ENCODE peak calls at places on chromosomes 2 and 18, in seven cellular contexts. V is esophagus squamous epithelium; X is CD4-positive, CD25-positive, alpha-beta regulatory T cell; D is colonic mucosa; T is adrenal gland; R is thyroid gland; Q is right cardiac atrium. C is an unnamed sample. For H3K4me1, the result is how much of the 10 kb centered on the place peaks cover.

GRCh38 chr2:98463988-98464771 is 19.5 kb downstream of the INPP4A start:
- DNase-seq in V (no peak), Q (no peak), X (no peak), T (no peak), R (no peak), D (no peak), C (no peak)

GRCh38 chr2:46909153-46909552 is 6.5 kb downstream of the MCFD2 start:
- DNase-seq in Q (no peak), R (peak), T (no peak), V (no peak), X (no peak), D (no peak), C (no peak)

GRCh38 chr18:77103991-77104521 is 28.5 kb downstream of the MBP start:
- DNase-seq in Q (no peak), D (no peak), V (no peak), T (no peak), R (no peak), X (no peak), C (no peak)

GRCh38 chr2:230684222-230685164 is 28.1 kb upstream of the CAB39 start:
- DNase-seq in T (no peak), X (no peak), D (peak), R (no peak), V (no peak), Q (peak), C (no peak)

GRCh38 chr2:86223098-86223681 is 23.9 kb downstream of the MRPL35 start:
- DNase-seq in V (no peak), Q (peak), T (peak), R (no peak), D (peak), X (no peak), C (no peak)

GRCh38 chr2:23703037-23703582 is 223.8 kb downstream of the ATAD2B start:
- DNase-seq in Q (no peak), R (no peak), T (no peak), X (no peak), V (no peak), D (no peak), C (no peak)

GRCh38 chr2:15993232-15993610 is 52.9 kb downstream of the MYCN start:
- DNase-seq in T (no peak), D (no peak), Q (no peak), V (no peak), R (no peak), X (no peak), C (no peak)

GRCh38 chr2:42795871-42796301 is 3.5 kb upstream of the HAAO start:
- DNase-seq in D (no peak), T (no peak), X (no peak), V (no peak), R (no peak), Q (no peak), C (no peak)

GRCh38 chr18:27843783-27844415 is 333.0 kb downstream of the CDH2 start:
- DNase-seq in X (no peak), Q (no peak), D (no peak), V (no peak), T (no peak), R (no peak), C (no peak)

GRCh38 chr2:136232447-136233172 is 114.7 kb upstream of the CXCR4 start:
- DNase-seq in Q (no peak), D (no peak), R (no peak), X (no peak), V (no peak), T (no peak), C (no peak)

GRCh38 chr2:174939046-174939445 is 66.1 kb downstream of the CHN1 start:
- DNase-seq in T (no peak), D (no peak), X (no peak), V (no peak), Q (no peak), R (no peak), C (no peak)

GRCh38 chr2:171013851-171014250 is 84.8 kb downstream of the GORASP2 start:
- DNase-seq in Q (no peak), T (no peak), V (no peak), D (no peak), R (no peak), X (no peak), C (no peak)

DNA sequence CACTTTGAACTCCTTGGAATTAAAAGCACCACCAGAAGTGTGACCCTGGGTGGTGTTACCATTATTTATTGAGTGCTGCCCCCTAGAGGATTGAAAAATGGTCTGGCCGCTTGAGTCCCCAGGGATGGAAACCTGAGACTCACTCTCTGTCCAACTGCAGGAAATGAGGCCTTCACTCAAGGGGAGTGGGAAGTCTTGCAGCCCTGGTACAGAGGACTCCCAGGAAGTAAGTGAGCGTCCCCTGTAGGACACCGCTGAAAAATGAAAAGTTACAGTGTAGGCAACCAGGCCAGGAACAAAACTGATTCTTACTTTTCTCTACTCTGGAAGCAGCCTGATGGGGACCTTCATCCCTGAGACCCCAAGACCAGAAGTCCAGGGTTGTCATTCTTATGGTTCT is 2.2 kb upstream of the NRP2 start:
- DNase-seq in D (peak), V (no peak), Q (no peak), X (no peak), T (peak), R (peak), C (no peak)
- H3K4me1 ChIP-seq in D (under half), V (half or more), Q (under half), X (under half), T (under half), R (under half), C (under half)

DNA sequence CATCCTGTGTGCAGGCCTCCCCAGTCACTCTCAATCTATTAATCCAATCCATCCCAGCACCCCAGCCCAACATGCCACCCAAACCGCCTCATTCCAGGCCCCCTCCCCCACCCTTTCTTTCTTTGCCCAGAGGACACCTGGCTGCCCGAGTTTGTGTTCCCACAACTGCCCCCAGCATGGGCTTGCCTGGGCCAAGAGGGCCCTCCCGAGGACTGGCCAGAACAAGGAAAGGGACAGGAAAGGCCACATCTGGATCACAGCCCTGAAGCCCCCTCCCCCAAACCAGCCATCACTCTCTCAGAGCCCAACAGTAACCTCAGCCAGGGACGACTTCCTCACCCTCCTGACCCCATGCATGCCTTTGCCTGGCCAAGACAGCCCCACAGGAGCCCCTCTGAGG is 1.2 kb downstream of the TNS1 start:
- DNase-seq in T (no peak), R (no peak), D (no peak), Q (no peak), V (no peak), X (no peak), C (no peak)
- H3K4me1 ChIP-seq in T (half or more), R (under half), D (under half), Q (under half), V (half or more), X (under half), C (under half)

GRCh38 chr2:234444888-234445287 is 52.0 kb downstream of the ARL4C start:
- DNase-seq in V (no peak), X (peak), T (no peak), D (peak), Q (no peak), R (no peak), C (peak)
- H3K4me1 ChIP-seq in V (half or more), X (half or more), T (under half), D (under half), Q (under half), R (under half), C (under half)

GRCh38 chr18:62786689-62787088 is 71.3 kb downstream of the PHLPP1 start:
- DNase-seq in R (no peak), X (no peak), Q (no peak), V (no peak), T (no peak), D (no peak), C (no peak)
- H3K4me1 ChIP-seq in R (under half), X (under half), Q (under half), V (half or more), T (under half), D (under half), C (under half)

DNA sequence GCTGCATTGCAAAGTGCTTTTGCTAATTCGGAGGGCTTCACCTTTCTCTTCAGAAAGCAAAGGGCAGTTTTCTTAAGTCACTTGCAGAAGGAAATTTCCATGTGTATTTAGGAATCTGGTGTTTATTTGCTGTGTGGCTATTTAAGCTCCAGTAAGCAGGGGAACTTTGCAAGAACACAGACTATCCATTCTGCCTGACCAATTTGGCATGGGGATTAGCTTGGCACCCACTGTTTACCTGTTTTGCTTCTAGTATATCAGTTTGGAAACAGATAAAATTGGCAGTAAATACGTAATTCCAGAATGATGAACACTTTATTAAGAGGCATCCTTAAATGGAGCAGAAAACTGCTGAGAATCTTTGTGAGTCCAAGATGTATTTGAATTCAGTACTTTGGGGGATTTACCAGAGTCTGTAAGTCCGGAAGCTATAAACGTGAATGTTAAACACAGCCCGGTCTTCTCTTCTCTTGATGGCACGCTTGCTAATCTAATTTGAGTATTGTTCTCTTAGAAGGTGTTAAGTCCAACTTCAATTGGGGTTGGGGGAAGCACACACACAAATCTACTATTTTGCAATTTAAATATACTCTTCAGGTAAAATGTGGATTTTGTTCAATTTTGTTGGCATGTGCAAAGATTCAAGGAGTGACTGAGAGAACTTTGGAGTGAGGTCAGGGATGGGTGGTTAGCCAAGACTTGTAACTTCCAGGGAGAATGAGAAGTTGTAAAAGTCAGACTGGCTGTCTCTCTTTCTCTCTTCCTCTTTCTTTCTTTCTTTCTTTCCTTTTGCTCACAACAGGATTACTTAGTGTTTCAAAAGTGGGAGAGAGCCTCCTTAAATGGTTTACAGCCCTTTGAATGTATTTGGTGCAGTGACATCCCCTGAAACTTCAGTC is 705 bp downstream of the ACKR3 start:
- DNase-seq in V (no peak), R (peak), T (no peak), D (no peak), X (no peak), Q (no peak), C (no peak)
- H3K4me1 ChIP-seq in V (half or more), R (half or more), T (under half), D (under half), X (under half), Q (under half), C (under half)

GRCh38 chr2:39118786-39119499 is 1.9 kb downstream of the SOS1 start:
- DNase-seq in D (no peak), R (no peak), Q (no peak), T (no peak), V (no peak), X (no peak), C (no peak)

GRCh38 chr2:39119732-39120520 is 925 bp downstream of the SOS1 start:
- DNase-seq in D (peak), R (peak), Q (peak), T (peak), X (peak), V (no peak), C (peak)

GRCh38 chr2:39120521-39120770 is 405 bp downstream of the SOS1 start:
- DNase-seq in Q (no peak), D (no peak), V (no peak), T (no peak), R (no peak), X (no peak), C (no peak)

GRCh38 chr2:39121523-39122063 is 742 bp upstream of the SOS1 start:
- DNase-seq in T (no peak), D (no peak), Q (no peak), X (no peak), V (no peak), R (no peak), C (no peak)

DNA sequence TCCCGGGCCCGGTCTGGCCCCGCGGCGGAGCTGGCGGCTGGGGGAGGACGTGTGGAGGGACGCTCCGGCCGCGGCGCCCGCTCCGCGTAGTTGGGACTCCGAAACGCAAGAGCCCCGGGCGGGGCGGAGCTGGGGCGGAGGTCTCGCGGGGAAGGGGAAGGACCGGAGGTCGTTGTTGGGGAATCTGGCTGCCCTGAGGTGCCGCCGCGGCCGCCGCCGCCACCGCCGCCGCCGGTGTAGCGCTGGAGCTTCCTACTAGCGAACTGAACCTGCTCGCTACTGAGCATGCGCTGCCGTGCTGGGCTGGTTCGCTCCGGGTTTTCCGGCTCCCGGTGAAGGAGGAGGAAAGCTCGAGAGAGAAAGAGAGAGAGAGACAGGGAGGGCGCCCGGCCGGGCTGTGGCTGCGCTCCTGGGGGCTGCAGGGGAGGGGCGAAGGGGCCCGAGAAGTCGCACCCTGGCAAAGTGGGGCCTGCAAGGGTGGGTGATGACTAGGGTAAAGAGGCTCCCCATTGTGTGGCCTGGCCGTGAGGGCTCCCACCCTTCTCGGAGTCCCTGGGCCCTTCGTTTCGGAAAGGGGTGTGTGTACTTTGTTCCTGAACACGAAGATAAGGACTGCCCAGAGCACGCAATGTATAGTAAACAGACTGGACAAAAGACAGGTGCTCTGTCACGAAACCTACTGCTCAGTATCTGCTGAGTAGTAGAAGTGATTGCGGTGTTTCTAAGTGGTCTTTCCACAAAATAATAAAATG is at the start of gene SOS1:
- DNase-seq in X (peak), T (peak), D (peak), Q (peak), R (peak), V (peak), C (peak)
- H3K4me1 ChIP-seq in X (half or more), T (under half), D (under half), Q (under half), R (under half), V (half or more), C (under half)

C was measured in effector memory CD4-positive, alpha-beta T cell.